ENCODE peak calls at places on chromosomes 11 and 22, in five cellular contexts. O is fibroblast of lung, S is A549, A is heart left ventricle, D is psoas muscle. R is an unnamed sample. For H3K4me1, the result is how much of the 10 kb centered on the place peaks cover.

GRCh38 chr11:14619580-14619979 is 24.0 kb upstream of the PDE3B start:
- DNase-seq in O (no peak), S (no peak), A (no peak), D (no peak), R (no peak)

GRCh38 chr11:61160487-61161189 is 588 bp downstream of the VPS37C start:
- DNase-seq in O (peak), S (no peak), A (no peak), D (no peak), R (no peak)

GRCh38 chr11:96391698-96392307 is 2.0 kb downstream of the JRKL start:
- DNase-seq in O (no peak), S (no peak), A (no peak), D (no peak), R (no peak)

GRCh38 chr11:31820438-31820818 is 9.3 kb upstream of the PAX6 start:
- DNase-seq in O (no peak), S (no peak), A (no peak), D (no peak), R (no peak)

GRCh38 chr11:112355726-112356125 is 95.1 kb upstream of the PLET1 start:
- DNase-seq in O (peak), S (no peak), A (peak), D (no peak), R (no peak)

GRCh38 chr11:76653674-76654309 is 16.8 kb downstream of the LRRC32 start:
- DNase-seq in O (peak), S (no peak), A (peak), D (peak), R (no peak)

GRCh38 chr11:73804712-73805111 is 17.0 kb downstream of the MRPL48 start:
- DNase-seq in O (no peak), S (no peak), A (no peak), D (no peak), R (no peak)

GRCh38 chr11:3096909-3097395 is 39.7 kb upstream of the CARS1 start:
- DNase-seq in O (no peak), S (no peak), A (no peak), D (no peak), R (no peak)

GRCh38 chr11:81874627-81875026 is 859.0 kb downstream of the FAM181B start:
- DNase-seq in O (no peak), S (no peak), A (no peak), D (no peak), R (no peak)

GRCh38 chr11:56698795-56699194 is at the start of gene OR9G1:
- DNase-seq in O (no peak), S (no peak), A (no peak), D (no peak), R (no peak)

GRCh38 chr11:68140496-68141246 is 19.5 kb upstream of the CHKA start:
- DNase-seq in O (no peak), S (no peak), A (no peak), D (no peak), R (no peak)

GRCh38 chr11:111674941-111675340 is 72.7 kb downstream of the SIK2 start:
- DNase-seq in O (no peak), S (no peak), A (no peak), D (no peak), R (no peak)

GRCh38 chr11:93193721-93194120 is 4.1 kb downstream of the SLC36A4 start:
- DNase-seq in O (no peak), S (no peak), A (no peak), D (no peak), R (no peak)

GRCh38 chr22:25361899-25362214 is 142.4 kb downstream of the CRYBB2 start:
- DNase-seq in O (no peak), S (no peak), A (no peak), D (no peak), R (no peak)

GRCh38 chr11:68997124-68997994 is 15.7 kb downstream of the MRGPRF start:
- DNase-seq in O (no peak), S (no peak), A (no peak), D (no peak), R (no peak)

GRCh38 chr11:61949169-61950034 is 749 bp upstream of the BEST1 start:
- DNase-seq in O (peak), S (peak), A (peak), D (peak), R (peak)

GRCh38 chr11:118427707-118428106 is 8.6 kb upstream of the KMT2A start:
- DNase-seq in O (no peak), S (no peak), A (no peak), D (no peak), R (no peak)

GRCh38 chr11:61610905-61611304 is 30.0 kb upstream of the SYT7 start:
- DNase-seq in O (no peak), S (no peak), A (peak), D (no peak), R (peak)

GRCh38 chr11:12221136-12221535 is 110.7 kb downstream of the MICAL2 start:
- DNase-seq in O (no peak), S (no peak), A (no peak), D (no peak), R (no peak)
- H3K27ac ChIP-seq in O (no peak), S (no peak), A (peak), D (no peak), R (no peak)

DNA sequence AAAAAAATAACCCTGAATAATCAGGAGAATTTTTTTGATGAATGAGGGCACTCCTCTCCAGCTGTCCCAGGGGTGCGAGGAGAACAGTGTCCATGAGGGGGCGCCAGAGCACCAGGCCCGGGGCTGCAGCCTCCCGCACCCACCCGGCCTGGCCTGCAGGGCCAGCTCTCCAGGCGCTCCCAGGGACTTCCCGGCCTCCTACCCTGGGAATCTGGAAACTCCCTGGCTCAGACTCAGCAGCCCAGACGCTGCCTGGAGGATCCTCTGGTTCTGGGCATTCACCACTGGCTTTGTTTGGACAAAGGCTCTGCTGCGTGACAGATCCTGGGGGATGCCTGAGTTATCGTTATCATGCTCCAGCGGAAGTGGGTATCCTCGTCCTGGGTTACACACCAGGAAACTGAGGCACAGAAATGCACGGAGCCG is 31.0 kb downstream of the MCM5 start:
- DNase-seq in O (peak), S (peak), A (peak), D (peak), R (peak)
- TF ChIP-seq CTCF in O (peak), S (peak), A (peak), D (peak), R (peak)

GRCh38 chr11:27339940-27340339 is 23.1 kb downstream of the CCDC34 start:
- DNase-seq in O (no peak), S (no peak), A (no peak), D (no peak), R (no peak)
- H3K4me1 ChIP-seq in O (under half), S (under half), A (under half), D (under half), R (under half)

GRCh38 chr11:102241026-102241425 is 76.3 kb upstream of the BIRC3 start:
- DNase-seq in O (peak), S (no peak), A (no peak), D (no peak), R (no peak)
- H3K27ac ChIP-seq in O (no peak), S (no peak), A (no peak), D (no peak), R (no peak)

GRCh38 chr11:120095516-120095915 is 42.4 kb downstream of the TRIM29 start:
- DNase-seq in O (no peak), S (no peak), A (peak), D (no peak), R (no peak)
- TF ChIP-seq CTCF in O (no peak), S (no peak), A (no peak), D (no peak), R (no peak)

GRCh38 chr11:12430912-12431311 is 53.5 kb downstream of the PARVA start:
- DNase-seq in O (peak), S (peak), A (peak), D (peak), R (peak)
- H3K4me1 ChIP-seq in O (under half), S (under half), A (half or more), D (under half), R (under half)

DNA sequence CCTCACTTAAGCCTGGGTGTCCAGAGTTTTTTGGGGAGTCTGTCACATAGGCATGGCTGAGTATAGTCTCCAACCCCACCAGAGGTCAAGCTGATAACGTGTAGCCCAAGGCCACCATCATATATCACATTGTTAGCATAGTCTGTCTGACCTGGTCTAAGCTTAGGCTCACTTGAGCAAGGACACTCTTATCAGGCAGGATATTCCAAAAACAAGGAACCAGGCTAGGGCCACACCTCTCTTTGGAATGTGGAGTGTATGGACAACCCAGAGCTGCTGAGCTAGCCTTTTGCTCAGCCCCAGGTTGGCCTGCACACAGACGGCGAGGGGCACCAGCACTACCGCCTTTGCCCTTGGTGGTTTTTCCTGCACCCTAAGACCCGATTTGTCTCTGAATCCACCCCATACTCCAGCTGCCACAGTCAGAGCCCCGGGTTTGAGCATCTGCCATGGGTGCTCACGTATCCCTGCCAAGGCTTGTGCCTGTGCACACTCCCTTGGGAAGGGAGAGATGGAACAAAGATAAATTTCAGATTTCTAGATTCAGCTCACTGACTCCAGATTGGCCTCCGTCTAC is 7.2 kb downstream of the SNAP29 start:
- DNase-seq in O (no peak), S (no peak), A (no peak), D (no peak), R (no peak)
- H3K27ac ChIP-seq in O (no peak), S (no peak), A (peak), D (no peak), R (no peak)